ENCODE peak calls at places on chromosomes 2 and 18, in six cellular contexts. E is transverse colon, M is pancreas, O is upper lobe of right lung, S is GM06990, U is right lobe of liver. Y is an unnamed sample. For H3K36me3, the result is how much of the 10 kb centered on the place peaks cover.

GRCh38 chr18:23106575-23106974 is 28.7 kb upstream of the CABLES1 start:
- DNase-seq in E (peak), U (no peak), O (no peak), M (no peak), S (no peak), Y (no peak)

GRCh38 chr18:33446604-33447003 is 6.1 kb upstream of the CCDC178 start:
- DNase-seq in M (no peak), O (no peak), S (no peak), E (no peak), U (no peak), Y (no peak)

GRCh38 chr18:64240301-64240700 is 91.4 kb upstream of the LINC00305 start:
- DNase-seq in O (no peak), M (no peak), S (no peak), E (no peak), U (no peak), Y (no peak)

GRCh38 chr18:74476154-74476553 is 19.0 kb upstream of the DIPK1C start:
- DNase-seq in M (no peak), U (no peak), S (no peak), E (no peak), O (no peak), Y (no peak)

GRCh38 chr2:240431663-240432424 is 3.6 kb upstream of the GPC1 start:
- DNase-seq in O (peak), S (no peak), U (peak), E (peak), M (peak), Y (peak)

GRCh38 chr2:181457121-181457740 is at the start of gene ITGA4:
- DNase-seq in U (peak), E (peak), S (peak), O (peak), M (peak), Y (peak)

GRCh38 chr2:127888772-127889171 is 3.0 kb upstream of the AMMECR1L start:
- DNase-seq in O (no peak), S (no peak), E (no peak), U (no peak), M (no peak), Y (no peak)

GRCh38 chr2:236972491-236973379 is 113.0 kb upstream of the COPS8 start:
- DNase-seq in S (no peak), O (no peak), U (peak), M (no peak), E (peak), Y (no peak)

GRCh38 chr2:214987261-214987660 is 151.2 kb downstream of the ABCA12 start:
- DNase-seq in S (no peak), M (no peak), U (no peak), O (no peak), E (no peak), Y (no peak)

GRCh38 chr2:224837066-224837465 is 120.9 kb upstream of the CCDC195 start:
- DNase-seq in M (no peak), S (no peak), O (no peak), E (no peak), U (no peak), Y (no peak)

GRCh38 chr2:224843141-224843540 is 127.0 kb upstream of the CCDC195 start:
- DNase-seq in E (no peak), O (no peak), M (no peak), U (no peak), S (no peak), Y (no peak)

GRCh38 chr2:224838335-224838734 is 122.2 kb upstream of the CCDC195 start:
- DNase-seq in S (no peak), U (no peak), E (no peak), O (no peak), M (no peak), Y (no peak)

GRCh38 chr2:224837558-224837957 is 121.4 kb upstream of the CCDC195 start:
- DNase-seq in U (no peak), M (no peak), O (no peak), S (no peak), E (no peak), Y (no peak)

GRCh38 chr2:224841910-224842309 is 125.7 kb upstream of the CCDC195 start:
- DNase-seq in S (no peak), E (no peak), M (no peak), O (no peak), U (no peak), Y (no peak)
- H3K36me3 ChIP-seq in S (under half), E (under half), M (under half), O (under half), U (under half), Y (half or more)

GRCh38 chr2:30155889-30156658 is 9.3 kb downstream of the YPEL5 start:
- DNase-seq in S (no peak), E (no peak), U (no peak), M (no peak), O (no peak), Y (no peak)
- H3K36me3 ChIP-seq in S (under half), E (under half), U (under half), M (under half), O (half or more), Y (under half)

GRCh38 chr2:15630958-15631719 is 39.5 kb downstream of the DDX1 start:
- DNase-seq in E (no peak), O (no peak), M (no peak), S (no peak), U (no peak), Y (no peak)
- H3K36me3 ChIP-seq in E (half or more), O (half or more), M (under half), S (under half), U (under half), Y (under half)

DNA sequence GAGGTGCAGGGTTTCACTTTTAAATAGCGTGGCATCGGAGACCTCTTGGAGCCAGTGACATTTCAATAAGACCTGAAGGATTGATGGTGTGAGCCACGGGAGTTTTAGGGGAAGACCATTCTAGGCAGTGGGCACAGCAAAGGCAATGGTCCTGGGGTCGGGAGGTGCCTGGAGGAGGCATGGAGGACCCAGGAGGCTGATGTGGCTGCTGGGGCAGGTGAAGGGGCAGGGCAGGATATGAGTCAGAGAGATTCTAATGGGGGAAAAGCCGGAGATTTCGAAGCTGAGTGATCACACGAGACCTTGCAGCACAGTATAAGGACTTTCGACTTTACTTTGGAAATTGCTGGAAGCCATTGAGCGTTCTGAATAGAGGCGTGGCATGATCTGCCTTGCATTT is 79.6 kb upstream of the KCNE4 start:
- DNase-seq in U (no peak), M (no peak), S (no peak), E (no peak), O (no peak), Y (no peak)
- H3K36me3 ChIP-seq in U (under half), M (under half), S (under half), E (under half), O (under half), Y (under half)

DNA sequence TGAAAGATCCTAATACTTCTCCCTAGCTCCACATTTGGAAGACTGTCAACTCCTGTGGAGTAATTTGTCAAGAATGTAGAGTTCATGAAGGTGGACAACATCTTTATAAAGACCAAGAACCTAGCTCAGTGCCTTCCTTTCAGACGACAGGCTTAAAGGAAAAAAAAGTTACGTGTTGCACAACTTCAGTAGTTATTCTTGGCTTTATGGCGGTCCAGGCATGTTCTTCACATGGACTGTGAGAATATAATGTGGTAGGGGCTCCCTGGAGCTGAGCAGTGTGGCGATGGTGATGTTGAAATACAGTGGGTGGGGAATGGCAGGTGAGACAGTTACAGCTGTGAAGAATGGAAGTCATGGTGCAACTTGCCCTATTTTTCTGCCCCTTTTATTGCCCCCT is 3.9 kb downstream of the TAF1B start:
- DNase-seq in U (no peak), M (no peak), O (no peak), S (no peak), E (no peak), Y (no peak)
- H3K36me3 ChIP-seq in U (under half), M (under half), O (half or more), S (under half), E (under half), Y (under half)

DNA sequence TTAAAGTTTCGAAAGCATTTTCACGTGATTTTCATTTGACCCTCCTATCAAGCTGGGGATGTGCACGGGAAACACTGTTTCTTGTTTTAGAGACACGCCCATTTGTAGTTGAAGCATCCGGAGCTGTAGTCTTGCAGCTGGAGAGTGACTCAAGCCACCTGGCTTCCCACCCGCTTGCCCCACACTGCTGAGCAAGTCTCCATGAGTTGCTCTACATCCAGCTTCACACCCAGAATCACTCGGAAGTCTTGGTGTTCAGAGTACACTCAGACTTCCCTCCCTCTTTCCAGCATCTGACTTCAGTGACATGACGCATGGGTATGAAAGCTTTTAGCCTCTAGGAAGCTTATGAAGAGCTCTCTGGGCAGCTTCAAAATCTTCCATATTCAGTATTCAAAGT is 262.4 kb downstream of the NBAS start:
- DNase-seq in S (no peak), M (no peak), O (no peak), U (no peak), E (no peak), Y (no peak)
- H3K36me3 ChIP-seq in S (under half), M (under half), O (under half), U (under half), E (under half), Y (under half)

Y was measured in CD8-positive, alpha-beta memory T cell.